ENCODE peak calls at places on chromosomes 6 and 20, in nine cellular contexts. W, N, R, J, Q, Z, K, S and E are unnamed samples.

GRCh38 chr20:45946149-45946970 is 11.9 kb downstream of the PCIF1 start:
- DNase-seq in Q (no peak), S (no peak), J (no peak), W (no peak), N (no peak), Z (peak; percentile 62), K (no peak), R (no peak), E (no peak)

GRCh38 chr6:133301739-133302138 is 60.6 kb downstream of the EYA4 start:
- DNase-seq in Z (no peak), R (no peak), W (no peak), K (no peak), Q (no peak), J (no peak), N (no peak), S (no peak), E (no peak)

GRCh38 chr20:63502671-63503172 is 3.8 kb upstream of the EEF1A2 start:
- DNase-seq in N (no peak), W (no peak), Z (no peak), R (no peak), S (no peak), K (no peak), Q (peak; percentile 41), J (no peak), E (no peak)

GRCh38 chr20:31869942-31870702 is at the start of the genes DUSP15 and TTLL9:
- DNase-seq in W (no peak), R (no peak), Z (no peak), S (peak; percentile 12), J (peak; percentile 67), Q (no peak), K (no peak), N (no peak), E (no peak)

GRCh38 chr6:24907959-24908358 is 27.8 kb downstream of the RIPOR2 start:
- DNase-seq in K (no peak), N (no peak), S (no peak), J (no peak), R (no peak), W (no peak), Q (no peak), Z (no peak), E (no peak)

GRCh38 chr6:111992851-111993250 is 61.1 kb upstream of the CCN6 start:
- DNase-seq in Z (peak; percentile 83), N (no peak), S (no peak), R (peak; percentile 70), Q (no peak), K (peak; percentile 58), W (no peak), J (peak; percentile 32), E (no peak)

GRCh38 chr20:37333848-37334318 is 12.1 kb upstream of the SRC start:
- DNase-seq in N (no peak), K (no peak), Z (no peak), J (no peak), R (no peak), W (no peak), S (no peak), Q (no peak), E (no peak)

GRCh38 chr6:157461000-157461915 is 80.3 kb downstream of the ZDHHC14 start:
- DNase-seq in Z (peak; percentile 75), W (no peak), S (no peak), Q (no peak), R (no peak), N (peak; percentile 9), K (peak; percentile 45), J (peak; percentile 74), E (no peak)

GRCh38 chr6:43608310-43608763 is 20.7 kb downstream of the GTPBP2 start:
- DNase-seq in J (peak; percentile 50), K (peak; percentile 76), N (no peak), W (no peak), R (peak; percentile 88), Q (no peak), S (peak; percentile 71), Z (peak; percentile 91), E (no peak)

GRCh38 chr6:21826031-21826430 is 232.5 kb downstream of the SOX4 start:
- DNase-seq in N (no peak), J (no peak), S (peak; percentile 90), K (no peak), Z (peak; percentile 33), R (no peak), W (no peak), Q (no peak), E (no peak)

GRCh38 chr6:106773956-106774629 is 144.7 kb downstream of the QRSL1 start:
- DNase-seq in K (no peak), W (no peak), S (no peak), Q (no peak), J (no peak), R (no peak), N (no peak), Z (no peak), E (no peak)

GRCh38 chr6:22349051-22349450 is 52.2 kb upstream of the PRL start:
- DNase-seq in K (no peak), W (no peak), J (no peak), R (no peak), N (no peak), Z (no peak), S (no peak), Q (no peak), E (no peak)

GRCh38 chr20:37670426-37670825 is 23.4 kb upstream of the CTNNBL1 start:
- DNase-seq in S (no peak), J (no peak), Q (peak; percentile 55), Z (no peak), N (no peak), W (no peak), K (no peak), R (peak; percentile 74), E (no peak)

GRCh38 chr6:168007592-168008338 is 10.3 kb downstream of the KIF25 start:
- DNase-seq in S (peak; percentile 96), N (peak; percentile 100), R (peak; percentile 62), Z (peak; percentile 100), K (no peak), J (no peak), Q (no peak), W (peak; percentile 68), E (no peak)

GRCh38 chr6:16301511-16301910 is 63.1 kb downstream of the GMPR start:
- DNase-seq in W (no peak), S (no peak), R (no peak), Q (no peak), K (no peak), N (no peak), J (peak; percentile 71), Z (no peak), E (no peak)

GRCh38 chr6:100488231-100488630 is 23.5 kb upstream of the SIM1 start:
- DNase-seq in W (no peak), K (no peak), S (no peak), Z (peak; percentile 27), R (no peak), N (no peak), J (no peak), Q (no peak), E (no peak)

GRCh38 chr6:156776470-156776840 is 723 bp upstream of the ARID1B start:
- DNase-seq in R (peak; percentile 74), W (no peak), K (peak; percentile 34), N (no peak), S (no peak), Q (no peak), J (peak; percentile 51), Z (peak; percentile 57), E (no peak)

GRCh38 chr6:143058987-143059386 is 1.7 kb upstream of the AIG1 start:
- DNase-seq in Q (no peak), K (no peak), W (no peak), Z (no peak), J (no peak), S (peak; percentile 11), R (peak; percentile 9), N (no peak), E (no peak)

GRCh38 chr20:49345538-49345937 is 67.7 kb upstream of the ZNFX1 start:
- DNase-seq in Q (no peak), N (no peak), R (peak; percentile 72), J (no peak), S (peak; percentile 70), K (no peak), Z (peak; percentile 86), W (no peak), E (no peak)

GRCh38 chr6:156880913-156881312 is 103.7 kb downstream of the ARID1B start:
- DNase-seq in S (no peak), W (no peak), Q (no peak), Z (no peak), J (no peak), K (no peak), N (no peak), R (no peak), E (no peak)

GRCh38 chr6:25889877-25890853 is 16.1 kb upstream of the SLC17A3 start:
- DNase-seq in N (no peak), Q (no peak), S (peak; percentile 73), Z (peak; percentile 67), K (peak; percentile 40), W (no peak), R (peak; percentile 66), J (no peak), E (no peak)

GRCh38 chr6:35442693-35443092 is 9.4 kb upstream of the FANCE start:
- DNase-seq in J (no peak), N (no peak), K (no peak), R (no peak), Q (no peak), W (no peak), S (no peak), Z (no peak), E (no peak)

GRCh38 chr20:62823688-62824475 is 7.0 kb downstream of the COL9A3 start:
- DNase-seq in Z (no peak), R (no peak), N (no peak), K (no peak), S (no peak), Q (no peak), J (no peak), W (no peak), E (no peak)

GRCh38 chr6:75748743-75749538 is at the start of gene MYO6:
- DNase-seq in R (peak; percentile 49), Q (peak; percentile 88), J (peak; percentile 91), Z (peak; percentile 57), K (peak; percentile 56), W (peak; percentile 75), S (peak; percentile 61), N (no peak), E (peak; percentile 83)

GRCh38 chr6:150751296-150751695 is 114.2 kb upstream of the MTHFD1L start:
- DNase-seq in N (no peak), J (no peak), K (no peak), R (no peak), S (no peak), W (no peak), Q (no peak), Z (peak; percentile 22), E (no peak)